ENCODE peak calls at places on chromosomes 7 and 10, in six cellular contexts. L, E, J, B, P and W are unnamed samples.

GRCh38 chr7:43081603-43082002 is 30.8 kb upstream of the HECW1 start:
- DNase-seq in L (no peak), E (no peak), J (no peak), B (no peak), P (no peak), W (no peak)

GRCh38 chr7:133313575-133313974 is 60.7 kb downstream of the EXOC4 start:
- DNase-seq in L (no peak), E (no peak), J (no peak), B (no peak), P (no peak), W (no peak)

GRCh38 chr10:124508070-124508667 is 46.5 kb downstream of the LHPP start:
- DNase-seq in L (no peak), E (no peak), J (no peak), B (no peak), P (no peak), W (no peak)

GRCh38 chr7:131103997-131104396 is 223.7 kb upstream of the MKLN1 start:
- DNase-seq in L (no peak), E (no peak), J (no peak), B (no peak), P (peak; percentile 46), W (no peak)

GRCh38 chr7:1025747-1026581 is 18.4 kb upstream of the GPR146 start:
- DNase-seq in L (no peak), E (peak; percentile 9), J (no peak), B (no peak), P (no peak), W (no peak)

GRCh38 chr10:114405011-114405350 is 679 bp upstream of the AFAP1L2 start:
- DNase-seq in L (no peak), E (peak; percentile 50), J (no peak), B (no peak), P (no peak), W (peak; percentile 61)

GRCh38 chr10:128880221-128880620 is 586.8 kb upstream of the MGMT start:
- DNase-seq in L (no peak), E (no peak), J (no peak), B (no peak), P (no peak), W (no peak)

GRCh38 chr10:21421016-21421415 is 104.5 kb downstream of the SKIDA1 start:
- DNase-seq in L (no peak), E (no peak), J (no peak), B (no peak), P (no peak), W (no peak)

GRCh38 chr7:55052081-55052480 is 33.3 kb downstream of the EGFR start:
- DNase-seq in L (no peak), E (no peak), J (no peak), B (no peak), P (peak; percentile 90), W (no peak)

GRCh38 chr10:118723467-118723866 is 31.3 kb downstream of the CACUL1 start:
- DNase-seq in L (no peak), E (no peak), J (no peak), B (no peak), P (no peak), W (no peak)

GRCh38 chr10:74500026-74500704 is 326.2 kb upstream of the KAT6B start:
- DNase-seq in L (no peak), E (no peak), J (no peak), B (no peak), P (no peak), W (no peak)

GRCh38 chr10:101902032-101902799 is 58.6 kb upstream of the KCNIP2 start:
- DNase-seq in L (no peak), E (peak; percentile 37), J (no peak), B (no peak), P (no peak), W (no peak)

GRCh38 chr10:34280599-34281374 is 534.3 kb downstream of the PARD3 start:
- DNase-seq in L (no peak), E (no peak), J (no peak), B (no peak), P (peak; percentile 96), W (peak; percentile 77)

GRCh38 chr7:129263168-129263567 is 38.3 kb downstream of the AHCYL2 start:
- DNase-seq in L (no peak), E (no peak), J (no peak), B (no peak), P (no peak), W (no peak)

GRCh38 chr7:69237541-69237940 is 360.7 kb upstream of the AUTS2 start:
- DNase-seq in L (no peak), E (no peak), J (no peak), B (no peak), P (no peak), W (no peak)

GRCh38 chr7:1555046-1555812 is 776 bp downstream of the TMEM184A start:
- DNase-seq in L (no peak), E (peak; percentile 83), J (no peak), B (no peak), P (peak; percentile 65), W (no peak)

GRCh38 chr7:43639858-43640491 is 57.1 kb downstream of the STK17A start:
- DNase-seq in L (no peak), E (no peak), J (no peak), B (no peak), P (peak; percentile 85), W (peak; percentile 75)

GRCh38 chr7:11239311-11239710 is 265.6 kb downstream of the PHF14 start:
- DNase-seq in L (no peak), E (no peak), J (no peak), B (no peak), P (no peak), W (no peak)